ENCODE peak calls at places on chromosome 13, in five cellular contexts. Q is HepG2, N is GM12878, D is H1, K is K562. M is an unnamed sample.

GRCh38 chr13:51361111-51361510 is 21.6 kb downstream of the SERPINE3 start:
- DNase-seq in N (no peak), K (no peak), D (no peak), Q (no peak), M (no peak)

GRCh38 chr13:23330356-23330755 is 103.1 kb downstream of the SACS start:
- DNase-seq in K (no peak), N (no peak), Q (no peak), D (no peak), M (no peak)

GRCh38 chr13:47853236-47853635 is 147.8 kb downstream of the SUCLA2 start:
- DNase-seq in N (no peak), D (no peak), K (no peak), Q (no peak), M (no peak)

GRCh38 chr13:51618626-51619025 is 34.4 kb downstream of the WDFY2 start:
- DNase-seq in D (no peak), Q (no peak), K (no peak), N (no peak), M (no peak)

GRCh38 chr13:37144661-37145060 is 39.2 kb upstream of the CSNK1A1L start:
- DNase-seq in K (no peak), Q (no peak), N (no peak), D (no peak), M (no peak)

GRCh38 chr13:101339202-101339601 is 77.1 kb downstream of the NALCN start:
- DNase-seq in Q (no peak), N (no peak), K (no peak), D (no peak), M (no peak)

GRCh38 chr13:47277774-47278173 is 380.9 kb upstream of the HTR2A start:
- DNase-seq in Q (no peak), K (no peak), N (no peak), D (no peak), M (no peak)

GRCh38 chr13:106529415-106530208 is 5.8 kb downstream of the EFNB2 start:
- DNase-seq in D (no peak), Q (no peak), K (no peak), N (no peak), M (no peak)

GRCh38 chr13:113803409-113804016 is 44.5 kb downstream of the TMEM255B start:
- DNase-seq in D (no peak), Q (no peak), N (no peak), K (no peak), M (no peak)

GRCh38 chr13:111876506-111876905 is 190.4 kb upstream of the SOX1 start:
- DNase-seq in Q (no peak), D (no peak), N (no peak), K (no peak), M (no peak)

GRCh38 chr13:21402586-21403307 is 56.4 kb downstream of the ZDHHC20 start:
- DNase-seq in Q (peak; percentile 67), K (no peak), D (no peak), N (no peak), M (no peak)

GRCh38 chr13:112179421-112179820 is 112.5 kb downstream of the SOX1 start:
- DNase-seq in Q (no peak), K (no peak), D (no peak), N (no peak), M (no peak)

GRCh38 chr13:77492982-77493381 is 42.5 kb upstream of the SCEL start:
- DNase-seq in N (no peak), D (no peak), Q (peak; percentile 4), K (no peak), M (no peak)

GRCh38 chr13:114155320-114155719 is 22.9 kb upstream of the RASA3 start:
- DNase-seq in D (no peak), N (no peak), K (no peak), Q (no peak), M (no peak)

GRCh38 chr13:32902898-32903297 is 113.3 kb upstream of the KL start:
- DNase-seq in Q (no peak), N (no peak), D (no peak), K (no peak), M (peak; percentile 28)

GRCh38 chr13:101739382-101740178 is 287.1 kb downstream of the ITGBL1 start:
- DNase-seq in K (no peak), Q (peak; percentile 4), N (peak; percentile 40), D (no peak), M (no peak)

GRCh38 chr13:85028035-85028434 is 771.2 kb downstream of the SLITRK6 start:
- DNase-seq in N (no peak), D (no peak), Q (no peak), K (no peak), M (no peak)

DNA sequence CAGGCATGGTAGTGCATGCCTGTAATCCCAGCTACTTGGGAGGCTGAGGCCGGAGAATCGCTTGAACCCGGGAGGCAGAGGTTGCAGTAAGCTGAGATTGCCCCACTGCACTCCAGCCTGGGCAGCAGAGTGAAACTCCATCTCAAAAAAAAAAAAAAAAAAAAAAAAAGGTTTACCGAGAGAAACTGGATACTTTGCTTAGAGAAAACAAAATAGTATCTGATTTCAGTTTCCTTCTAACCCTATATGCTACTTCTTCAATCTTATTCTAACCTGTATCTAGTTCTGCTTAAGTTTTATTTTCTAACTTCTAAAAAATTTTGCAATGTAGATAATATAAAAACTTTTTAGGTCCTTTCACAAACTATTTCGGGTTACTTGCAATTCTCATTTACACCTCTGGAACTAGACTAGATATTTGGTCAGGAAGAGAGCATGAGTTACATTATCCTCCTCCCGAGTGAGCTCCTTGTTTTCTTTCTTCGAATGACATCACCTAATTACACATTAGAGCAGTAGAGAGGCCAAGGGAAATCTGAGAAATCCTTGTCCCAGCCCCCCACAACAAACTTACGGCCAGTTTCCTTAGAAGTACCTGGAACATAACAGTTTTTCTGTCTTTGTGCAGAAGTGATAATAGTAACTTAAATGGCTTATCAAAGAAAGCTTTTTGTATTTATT is 128.9 kb downstream of the B3GLCT start:
- DNase-seq in D (no peak), K (no peak), Q (no peak), N (no peak), M (no peak)
- TF ChIP-seq CREB1 in D (no peak), K (no peak), Q (no peak), N (no peak), M (no peak)

GRCh38 chr13:44044544-44045178 is 165.0 kb downstream of the LACC1 start:
- DNase-seq in N (no peak), Q (no peak), K (no peak), D (no peak), M (no peak)
- TF ChIP-seq EZH2 in N (no peak), Q (no peak), K (no peak), D (no peak), M (no peak)

GRCh38 chr13:25217023-25217909 is 45.2 kb upstream of the AMER2 start:
- DNase-seq in K (no peak), Q (no peak), D (no peak), N (no peak), M (no peak)
- TF ChIP-seq CREB1 in K (no peak), Q (peak; percentile 29), D (no peak), N (peak; percentile 78), M (no peak)

GRCh38 chr13:27796544-27797227 is 4.4 kb downstream of the GSX1 start:
- DNase-seq in N (no peak), Q (no peak), K (no peak), D (no peak), M (peak; percentile 65)

GRCh38 chr13:27794921-27795717 is 2.8 kb downstream of the GSX1 start:
- DNase-seq in N (no peak), D (no peak), K (no peak), Q (no peak), M (peak; percentile 78)

GRCh38 chr13:27797228-27797624 is 4.9 kb downstream of the GSX1 start:
- DNase-seq in K (no peak), D (no peak), Q (no peak), N (no peak), M (peak; percentile 95)

GRCh38 chr13:27794075-27794691 is 1.9 kb downstream of the GSX1 start:
- DNase-seq in D (no peak), N (no peak), Q (no peak), K (no peak), M (peak; percentile 63)

GRCh38 chr13:27795718-27796019 is 3.4 kb downstream of the GSX1 start:
- DNase-seq in N (no peak), D (no peak), K (no peak), Q (no peak), M (no peak)
- TF ChIP-seq EZH2 in N (no peak), D (peak; percentile 85), K (no peak), Q (no peak), M (peak; percentile 9)